ENCODE peak calls at places on chromosomes 3 and 15, in six cellular contexts. E is cardiac fibroblast; M is stimulated activated CD4-positive, alpha-beta T cell treated with anti-CD3 and anti-CD28 coated beads, TNF-alpha, amount 100 ng/mL, for 4 hours; O is AG04450; B is NCI-H1092; G is fibroblast of pulmonary artery. T is an unnamed sample.

GRCh38 chr15:77895742-77896141 is 181.8 kb downstream of the TBC1D2B start:
- DNase-seq in E (no peak), B (no peak), G (no peak), O (no peak), M (no peak), T (no peak)

GRCh38 chr3:106025151-106025722 is 156.4 kb upstream of the CBLB start:
- DNase-seq in O (no peak), E (peak; percentile 40), G (peak; percentile 14), B (peak; percentile 55), M (no peak), T (no peak)

GRCh38 chr3:66449411-66449931 is 51.4 kb downstream of the LRIG1 start:
- DNase-seq in B (peak; percentile 57), M (no peak), E (no peak), G (no peak), O (no peak), T (no peak)

GRCh38 chr3:52892290-52892624 is 5.1 kb downstream of the STIMATE start:
- DNase-seq in M (no peak), B (no peak), O (no peak), G (no peak), E (no peak), T (no peak)

GRCh38 chr15:49436786-49437185 is 13.7 kb downstream of the FGF7 start:
- DNase-seq in O (no peak), B (no peak), G (no peak), M (no peak), E (no peak), T (no peak)

GRCh38 chr15:52100807-52101206 is 11.8 kb downstream of the BCL2L10 start:
- DNase-seq in G (peak; percentile 89), O (peak; percentile 74), B (no peak), M (no peak), E (peak; percentile 96), T (peak; percentile 65)

GRCh38 chr15:66959066-66959465 is 106.3 kb upstream of the SMAD3 start:
- DNase-seq in M (no peak), E (no peak), B (no peak), O (no peak), G (no peak), T (no peak)

GRCh38 chr3:127151992-127152391 is 40.9 kb upstream of the PRR23E start:
- DNase-seq in G (no peak), B (no peak), M (no peak), E (peak; percentile 41), O (no peak), T (peak; percentile 25)

GRCh38 chr3:12423918-12424634 is 60.2 kb upstream of the TSEN2 start:
- DNase-seq in G (peak; percentile 54), B (no peak), M (no peak), E (peak; percentile 32), O (no peak), T (no peak)

GRCh38 chr3:72639736-72640135 is 208.5 kb downstream of the SHQ1 start:
- DNase-seq in B (no peak), E (no peak), G (no peak), O (no peak), M (no peak), T (no peak)

GRCh38 chr15:66855039-66855438 is 153.0 kb downstream of the SMAD6 start:
- DNase-seq in O (no peak), G (no peak), E (no peak), B (no peak), M (no peak), T (no peak)

GRCh38 chr3:126937533-126938432 is 45.1 kb upstream of the PLXNA1 start:
- DNase-seq in O (no peak), E (no peak), B (peak; percentile 40), M (no peak), G (peak; percentile 30), T (no peak)

GRCh38 chr3:127690823-127691452 is 18.2 kb downstream of the ABTB1 start:
- DNase-seq in O (no peak), G (peak; percentile 75), E (peak; percentile 75), M (no peak), B (no peak), T (no peak)

GRCh38 chr3:56269755-56270154 is 198.5 kb downstream of the ERC2 start:
- DNase-seq in O (no peak), G (peak; percentile 67), B (no peak), E (peak; percentile 43), M (no peak), T (no peak)

GRCh38 chr3:45273681-45274515 is 47.8 kb upstream of the TMEM158 start:
- DNase-seq in G (no peak), O (no peak), M (no peak), B (no peak), E (peak; percentile 9), T (peak; percentile 33)

GRCh38 chr3:142801746-142802145 is 77.9 kb downstream of the TRPC1 start:
- DNase-seq in B (no peak), M (no peak), O (no peak), E (no peak), G (no peak), T (no peak)

GRCh38 chr15:88994286-88994685 is 81.1 kb upstream of the MFGE8 start:
- DNase-seq in O (no peak), G (peak; percentile 17), M (no peak), E (peak; percentile 22), B (no peak), T (no peak)

GRCh38 chr3:140522653-140523380 is 155.0 kb upstream of the TRIM42 start:
- DNase-seq in O (no peak), G (no peak), B (no peak), E (no peak), M (no peak), T (no peak)

GRCh38 chr3:13053425-13053824 is 19.8 kb downstream of the IQSEC1 start:
- DNase-seq in E (no peak), M (no peak), G (no peak), B (no peak), O (no peak), T (no peak)

GRCh38 chr3:77186728-77187127 is 146.8 kb downstream of the ROBO2 start:
- DNase-seq in G (peak; percentile 23), E (peak; percentile 12), O (peak; percentile 23), B (no peak), M (no peak), T (no peak)

GRCh38 chr3:9659849-9660248 is 10.5 kb downstream of the MTMR14 start:
- DNase-seq in O (no peak), G (no peak), M (no peak), B (no peak), E (no peak), T (no peak)

GRCh38 chr3:159852821-159853505 is 135.7 kb upstream of the IL12A start:
- DNase-seq in E (peak; percentile 80), M (no peak), O (no peak), G (peak; percentile 60), B (no peak), T (no peak)